ENCODE peak calls at places on chromosomes 16 and 17, in five cellular contexts. One of them, this sample, is unnamed.
A peak's percentile ranks its signal among the peaks of the same experiment; 100 is the strongest.

GRCh38 chr17:62712011-62712615 is 84.6 kb downstream of the MRC2 start:
- DNase-seq in AG10803: no peak
- DNase-seq in ascending aorta: no peak
- DNase-seq in IMR-90: no peak
- DNase-seq in lower leg skin: no peak
- DNase-seq in this sample: no peak

GRCh38 chr16:69260019-69260418 is 51.1 kb upstream of the VPS4A start:
- DNase-seq in AG10803: no peak
- DNase-seq in ascending aorta: no peak
- DNase-seq in IMR-90: no peak
- DNase-seq in lower leg skin: no peak
- DNase-seq in this sample: no peak

GRCh38 chr17:4475001-4475400 is 23.7 kb upstream of the SPNS2 start:
- DNase-seq in AG10803: no peak
- DNase-seq in ascending aorta: no peak
- DNase-seq in IMR-90: no peak
- DNase-seq in lower leg skin: no peak
- DNase-seq in this sample: no peak

GRCh38 chr17:78883533-78884131 is 19.4 kb downstream of the CEP295NL start:
- DNase-seq in AG10803: peak; percentile 97
- DNase-seq in ascending aorta: peak; percentile 94
- DNase-seq in IMR-90: peak; percentile 97
- DNase-seq in lower leg skin: peak; percentile 88
- DNase-seq in this sample: peak; percentile 98

GRCh38 chr17:73989671-73990070 is 213.8 kb upstream of the RPL38 start:
- DNase-seq in AG10803: no peak
- DNase-seq in ascending aorta: no peak
- DNase-seq in IMR-90: no peak
- DNase-seq in lower leg skin: no peak
- DNase-seq in this sample: no peak

GRCh38 chr16:17070882-17071592 is 399.7 kb downstream of the XYLT1 start:
- DNase-seq in AG10803: peak; percentile 23
- DNase-seq in ascending aorta: peak; percentile 65
- DNase-seq in IMR-90: no peak
- DNase-seq in lower leg skin: peak; percentile 46
- DNase-seq in this sample: no peak

GRCh38 chr17:1224330-1224729 is 44.5 kb upstream of the ABR start:
- DNase-seq in AG10803: no peak
- DNase-seq in ascending aorta: no peak
- DNase-seq in IMR-90: no peak
- DNase-seq in lower leg skin: no peak
- DNase-seq in this sample: no peak

GRCh38 chr17:29514792-29515191 is 52.0 kb downstream of the ABHD15 start:
- DNase-seq in AG10803: peak; percentile 62
- DNase-seq in ascending aorta: no peak
- DNase-seq in IMR-90: peak; percentile 43
- DNase-seq in lower leg skin: no peak
- DNase-seq in this sample: peak; percentile 10

GRCh38 chr17:8131844-8132441 is 8.0 kb upstream of the HES7 start:
- DNase-seq in AG10803: no peak
- DNase-seq in ascending aorta: no peak
- DNase-seq in IMR-90: no peak
- DNase-seq in lower leg skin: no peak
- DNase-seq in this sample: no peak

GRCh38 chr16:68064791-68065365 is 20.3 kb upstream of the NFATC3 start:
- DNase-seq in AG10803: peak; percentile 69
- DNase-seq in ascending aorta: peak; percentile 85
- DNase-seq in IMR-90: peak; percentile 91
- DNase-seq in lower leg skin: peak; percentile 47
- DNase-seq in this sample: peak; percentile 92

GRCh38 chr17:29344201-29344856 is 45.8 kb upstream of the TAOK1 start:
- DNase-seq in AG10803: no peak
- DNase-seq in ascending aorta: no peak
- DNase-seq in IMR-90: no peak
- DNase-seq in lower leg skin: no peak
- DNase-seq in this sample: peak; percentile 75

GRCh38 chr16:9845661-9846361 is 336.4 kb downstream of the GRIN2A start:
- DNase-seq in AG10803: peak; percentile 41
- DNase-seq in ascending aorta: no peak
- DNase-seq in IMR-90: no peak
- DNase-seq in lower leg skin: no peak
- DNase-seq in this sample: no peak

GRCh38 chr17:17067277-17067676 is 25.0 kb downstream of the MPRIP start:
- DNase-seq in AG10803: peak; percentile 84
- DNase-seq in ascending aorta: no peak
- DNase-seq in IMR-90: peak; percentile 55
- DNase-seq in lower leg skin: no peak
- DNase-seq in this sample: peak; percentile 66

GRCh38 chr17:36773039-36773438 is 164.2 kb upstream of the LHX1 start:
- DNase-seq in AG10803: no peak
- DNase-seq in ascending aorta: no peak
- DNase-seq in IMR-90: no peak
- DNase-seq in lower leg skin: no peak
- DNase-seq in this sample: no peak

GRCh38 chr16:51155199-51155607 is 4.1 kb upstream of the SALL1 start:
- DNase-seq in AG10803: peak; percentile 36
- DNase-seq in ascending aorta: no peak
- DNase-seq in IMR-90: no peak
- DNase-seq in lower leg skin: no peak
- DNase-seq in this sample: peak; percentile 61

GRCh38 chr17:33520404-33521032 is 227.4 kb upstream of the ASIC2 start:
- DNase-seq in AG10803: peak; percentile 3
- DNase-seq in ascending aorta: no peak
- DNase-seq in IMR-90: peak; percentile 1
- DNase-seq in lower leg skin: no peak
- DNase-seq in this sample: peak; percentile 36

GRCh38 chr17:63494300-63494928 is 17.6 kb downstream of the ACE start:
- DNase-seq in AG10803: no peak
- DNase-seq in ascending aorta: no peak
- DNase-seq in IMR-90: peak; percentile 47
- DNase-seq in lower leg skin: no peak
- DNase-seq in this sample: no peak

GRCh38 chr17:66431910-66432309 is 129.5 kb downstream of the PRKCA start:
- DNase-seq in AG10803: peak; percentile 85
- DNase-seq in ascending aorta: no peak
- DNase-seq in IMR-90: peak; percentile 92
- DNase-seq in lower leg skin: no peak
- DNase-seq in this sample: peak; percentile 87

GRCh38 chr16:74226361-74226979 is 70.1 kb upstream of the PSMD7 start:
- DNase-seq in AG10803: peak; percentile 3
- DNase-seq in ascending aorta: no peak
- DNase-seq in IMR-90: peak; percentile 31
- DNase-seq in lower leg skin: no peak
- DNase-seq in this sample: peak; percentile 12

GRCh38 chr17:71922439-71922838 is 198.4 kb upstream of the SOX9 start:
- DNase-seq in AG10803: peak; percentile 82
- DNase-seq in ascending aorta: no peak
- DNase-seq in IMR-90: peak; percentile 85
- DNase-seq in lower leg skin: no peak
- DNase-seq in this sample: peak; percentile 58

GRCh38 chr17:58136669-58137279 is 11.4 kb upstream of the OR4D1 start:
- DNase-seq in AG10803: no peak
- DNase-seq in ascending aorta: no peak
- DNase-seq in IMR-90: no peak
- DNase-seq in lower leg skin: no peak
- DNase-seq in this sample: peak; percentile 1

GRCh38 chr17:6427284-6427781 is 7.6 kb downstream of the AIPL1 start:
- DNase-seq in AG10803: peak; percentile 42
- DNase-seq in ascending aorta: no peak
- DNase-seq in IMR-90: peak; percentile 16
- DNase-seq in lower leg skin: no peak
- DNase-seq in this sample: peak; percentile 18

GRCh38 chr17:20922128-20922670 is 120.6 kb downstream of the USP22 start:
- DNase-seq in AG10803: peak; percentile 39
- DNase-seq in ascending aorta: no peak
- DNase-seq in IMR-90: peak; percentile 52
- DNase-seq in lower leg skin: no peak
- DNase-seq in this sample: peak; percentile 72

GRCh38 chr16:52555572-52555971 is 8.6 kb upstream of the TOX3 start:
- DNase-seq in AG10803: no peak
- DNase-seq in ascending aorta: no peak
- DNase-seq in IMR-90: no peak
- DNase-seq in lower leg skin: no peak
- DNase-seq in this sample: no peak

GRCh38 chr16:52552643-52553042 is 5.7 kb upstream of the TOX3 start:
- DNase-seq in AG10803: no peak
- DNase-seq in ascending aorta: no peak
- DNase-seq in IMR-90: no peak
- DNase-seq in lower leg skin: no peak
- DNase-seq in this sample: no peak

GRCh38 chr16:52553322-52553721 is 6.4 kb upstream of the TOX3 start:
- DNase-seq in AG10803: no peak
- DNase-seq in ascending aorta: no peak
- DNase-seq in IMR-90: no peak
- DNase-seq in lower leg skin: no peak
- DNase-seq in this sample: no peak

GRCh38 chr16:52556083-52556482 is 9.1 kb upstream of the TOX3 start:
- DNase-seq in AG10803: no peak
- DNase-seq in ascending aorta: no peak
- DNase-seq in IMR-90: no peak
- DNase-seq in lower leg skin: no peak
- DNase-seq in this sample: no peak

DNA sequence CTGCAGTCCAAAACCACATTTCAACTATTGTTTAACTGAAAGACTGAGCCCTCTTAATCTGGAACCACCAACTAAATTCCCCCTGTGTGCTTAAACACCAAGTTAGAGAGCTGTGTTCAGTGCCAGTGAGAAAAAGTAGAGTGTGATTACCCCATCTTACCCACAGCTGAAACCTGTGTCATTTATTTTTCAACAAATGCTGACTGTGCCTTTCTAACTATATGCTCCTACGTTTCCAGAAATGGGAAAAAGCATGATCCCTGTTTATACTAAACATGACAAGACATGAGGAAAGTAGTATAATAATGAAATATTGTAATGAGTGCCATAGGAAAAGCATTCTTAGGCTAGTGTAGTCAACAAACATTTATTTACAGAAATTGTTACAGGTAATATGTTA is 7.4 kb upstream of the TOX3 start:
- DNase-seq in AG10803: no peak
- DNase-seq in ascending aorta: no peak
- DNase-seq in IMR-90: no peak
- DNase-seq in lower leg skin: no peak
- DNase-seq in this sample: no peak
- H3K4me3 ChIP-seq in AG10803: no peak overlapping the region
- H3K4me3 ChIP-seq in ascending aorta: no peak overlapping the region
- H3K4me3 ChIP-seq in IMR-90: no peak overlapping the region
- H3K4me3 ChIP-seq in lower leg skin: no peak overlapping the region
- H3K4me3 ChIP-seq in this sample: no peak overlapping the region

DNA sequence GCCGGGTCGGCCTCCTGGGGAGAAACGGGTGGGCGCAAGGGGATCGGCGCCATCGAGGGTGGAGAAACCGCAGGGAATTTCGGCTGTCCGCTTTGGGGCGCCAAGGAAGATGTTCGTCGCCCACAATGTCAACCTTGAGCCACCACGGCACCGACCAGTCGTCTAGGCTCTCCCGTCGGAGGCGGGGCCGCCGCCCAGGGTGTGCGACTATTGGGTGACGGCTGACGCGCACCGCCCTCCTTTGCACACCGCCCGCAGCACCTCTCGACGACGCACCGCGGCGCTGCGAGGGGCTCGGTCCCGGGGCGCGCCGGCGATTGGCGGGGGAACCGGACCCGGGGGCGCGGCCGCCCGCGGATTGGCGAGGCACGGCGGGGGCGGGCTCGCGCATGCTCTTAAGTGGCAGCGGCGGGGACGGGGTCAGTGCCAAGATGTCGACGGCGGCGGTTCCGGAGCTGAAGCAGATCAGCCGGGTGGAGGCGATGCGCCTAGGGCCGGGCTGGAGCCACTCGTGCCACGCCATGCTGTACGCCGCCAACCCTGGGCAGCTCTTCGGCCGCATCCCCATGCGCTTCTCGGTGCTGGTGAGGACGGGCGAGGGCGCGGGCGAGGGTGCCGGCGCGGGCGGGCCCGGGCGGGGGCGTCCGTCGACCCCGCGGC is at the start of gene NUDT16L1:
- DNase-seq in AG10803: peak; percentile 92
- DNase-seq in ascending aorta: peak; percentile 98
- DNase-seq in IMR-90: peak; percentile 89
- DNase-seq in lower leg skin: peak; percentile 95
- DNase-seq in this sample: peak; percentile 92
- TF ChIP-seq CTCF in AG10803: no peak
- TF ChIP-seq CTCF in ascending aorta: peak; percentile 19
- TF ChIP-seq CTCF in IMR-90: peak; percentile 45
- TF ChIP-seq CTCF in lower leg skin: no peak
- TF ChIP-seq CTCF in this sample: no peak

DNA sequence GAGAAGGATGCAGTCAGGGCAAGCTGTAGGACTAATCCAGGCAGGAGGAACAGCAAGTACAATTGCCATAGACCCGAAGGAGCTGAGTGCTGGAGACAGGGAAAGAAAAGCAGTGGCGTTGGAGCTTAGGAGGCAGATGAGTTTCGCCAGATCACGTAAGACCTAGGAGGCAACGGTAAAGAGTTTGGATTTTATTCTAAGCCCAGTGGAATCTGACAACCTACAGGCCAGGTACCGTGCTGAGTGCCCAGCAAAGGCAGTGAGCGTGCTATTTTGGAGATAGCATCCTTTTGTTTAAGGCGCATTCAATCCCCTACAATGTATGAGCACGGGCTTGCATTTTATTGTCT is 1.2 kb downstream of the USP43 start:
- DNase-seq in AG10803: no peak
- DNase-seq in ascending aorta: no peak
- DNase-seq in IMR-90: no peak
- DNase-seq in lower leg skin: no peak
- DNase-seq in this sample: no peak
- H3K4me3 ChIP-seq in AG10803: no peak overlapping the region
- H3K4me3 ChIP-seq in ascending aorta: no peak overlapping the region
- H3K4me3 ChIP-seq in IMR-90: no peak overlapping the region
- H3K4me3 ChIP-seq in lower leg skin: no peak overlapping the region
- H3K4me3 ChIP-seq in this sample: peak overlapping the region; percentile 60

GRCh38 chr16:46858151-46858550 is 26.0 kb upstream of the GPT2 start:
- DNase-seq in AG10803: no peak
- DNase-seq in ascending aorta: no peak
- DNase-seq in IMR-90: no peak
- DNase-seq in lower leg skin: no peak
- DNase-seq in this sample: no peak

GRCh38 chr16:46853713-46854443 is 22.9 kb upstream of the C16orf87 start:
- DNase-seq in AG10803: peak; percentile 65
- DNase-seq in ascending aorta: peak; percentile 73
- DNase-seq in IMR-90: peak; percentile 69
- DNase-seq in lower leg skin: peak; percentile 62
- DNase-seq in this sample: peak; percentile 72

GRCh38 chr16:46857261-46857962 is 26.4 kb upstream of the C16orf87 start:
- DNase-seq in AG10803: peak; percentile 62
- DNase-seq in ascending aorta: no peak
- DNase-seq in IMR-90: peak; percentile 82
- DNase-seq in lower leg skin: no peak
- DNase-seq in this sample: peak; percentile 55

GRCh38 chr16:46854846-46855245 is 23.9 kb upstream of the C16orf87 start:
- DNase-seq in AG10803: no peak
- DNase-seq in ascending aorta: no peak
- DNase-seq in IMR-90: no peak
- DNase-seq in lower leg skin: no peak
- DNase-seq in this sample: no peak

DNA sequence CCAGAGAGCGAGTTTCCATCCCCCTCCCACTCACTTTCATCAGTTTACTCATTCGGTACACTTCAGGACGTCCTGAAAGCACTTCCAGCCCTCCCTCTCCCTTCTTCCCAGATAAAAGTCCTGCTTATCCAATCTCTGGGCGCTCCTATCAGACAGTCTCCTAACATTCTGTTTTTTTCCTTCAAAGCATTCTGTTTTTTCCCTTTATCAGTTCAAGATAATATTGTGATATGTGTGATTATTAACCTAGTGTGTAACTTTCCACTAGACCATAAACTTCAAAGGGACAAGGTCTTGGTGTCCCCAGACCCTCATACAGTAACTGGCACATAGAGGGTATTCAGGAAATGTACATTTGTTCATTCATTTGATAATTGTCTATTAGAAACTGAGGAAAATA is 24.4 kb upstream of the C16orf87 start:
- DNase-seq in AG10803: no peak
- DNase-seq in ascending aorta: no peak
- DNase-seq in IMR-90: no peak
- DNase-seq in lower leg skin: no peak
- DNase-seq in this sample: no peak
- TF ChIP-seq CTCF in AG10803: no peak
- TF ChIP-seq CTCF in ascending aorta: no peak
- TF ChIP-seq CTCF in IMR-90: no peak
- TF ChIP-seq CTCF in lower leg skin: no peak
- TF ChIP-seq CTCF in this sample: no peak